ENCODE peak calls at places on chromosomes 12 and 14, in eight cellular contexts. U is LHCN-M2, P is Calu3, Z is posterior cingulate gyrus, I is GM04503, A is lung, F is T47D, W is NCI-H1930. C is an unnamed sample.

GRCh38 chr12:11652351-11653040 is 3.0 kb downstream of the ETV6 start:
- DNase-seq in I (no peak), U (peak), Z (no peak), F (no peak), W (no peak), A (no peak), P (peak), C (no peak)

GRCh38 chr12:110230655-110231054 is 50.4 kb upstream of the ATP2A2 start:
- DNase-seq in F (no peak), A (no peak), Z (no peak), I (no peak), U (no peak), W (no peak), P (no peak), C (no peak)

GRCh38 chr14:70638416-70638815 is 3.3 kb upstream of the TTC9 start:
- DNase-seq in Z (no peak), U (no peak), F (peak), W (no peak), A (no peak), P (no peak), I (no peak), C (no peak)

GRCh38 chr12:19772776-19773175 is 333.5 kb downstream of the AEBP2 start:
- DNase-seq in U (no peak), A (no peak), W (no peak), F (no peak), I (no peak), P (no peak), Z (no peak), C (no peak)

GRCh38 chr14:80585506-80585835 is 356.1 kb downstream of the CEP128 start:
- DNase-seq in Z (no peak), P (no peak), W (no peak), F (no peak), A (no peak), I (no peak), U (no peak), C (no peak)

GRCh38 chr14:45891417-45892080 is 638.5 kb upstream of the MIS18BP1 start:
- DNase-seq in A (no peak), I (no peak), Z (no peak), P (peak), F (peak), U (no peak), W (peak), C (no peak)

GRCh38 chr12:92041742-92042141 is 103.9 kb downstream of the BTG1 start:
- DNase-seq in P (no peak), U (no peak), Z (no peak), I (no peak), W (no peak), A (no peak), F (no peak), C (no peak)

GRCh38 chr12:121805171-121805687 is 1.4 kb downstream of the SETD1B start:
- DNase-seq in W (no peak), Z (no peak), F (peak), U (no peak), A (no peak), I (no peak), P (no peak), C (no peak)

GRCh38 chr12:131407221-131408035 is 303.5 kb upstream of the SFSWAP start:
- DNase-seq in I (no peak), A (no peak), U (no peak), F (no peak), W (no peak), Z (peak), P (no peak), C (no peak)

GRCh38 chr12:20624718-20625117 is 70.4 kb upstream of the SLCO1C1 start:
- DNase-seq in Z (no peak), W (no peak), F (peak), P (peak), I (no peak), U (peak), A (no peak), C (no peak)

GRCh38 chr12:27549801-27550652 is 26.0 kb downstream of the PPFIBP1 start:
- DNase-seq in U (peak), Z (no peak), I (peak), F (peak), P (peak), W (no peak), A (peak), C (peak)

GRCh38 chr14:102922490-102923200 is at the start of gene AMN:
- DNase-seq in I (no peak), U (no peak), A (no peak), W (no peak), Z (no peak), P (peak), F (no peak), C (no peak)

GRCh38 chr12:66453837-66454236 is 151.5 kb downstream of the HELB start:
- DNase-seq in Z (no peak), F (no peak), W (no peak), U (no peak), A (no peak), P (no peak), I (no peak), C (no peak)

GRCh38 chr12:94793191-94793595 is 142.8 kb upstream of the TMCC3 start:
- DNase-seq in I (no peak), A (no peak), P (no peak), W (no peak), U (no peak), F (no peak), Z (no peak), C (no peak)

GRCh38 chr14:68691031-68691864 is 101.6 kb downstream of the ZFP36L1 start:
- DNase-seq in U (no peak), I (no peak), Z (peak), W (no peak), A (no peak), F (no peak), P (no peak), C (no peak)

GRCh38 chr12:5402009-5402408 is 29.9 kb upstream of the NTF3 start:
- DNase-seq in P (no peak), Z (no peak), U (no peak), I (no peak), F (no peak), W (no peak), A (no peak), C (no peak)

GRCh38 chr12:54977155-54977554 is 7.4 kb downstream of the TESPA1 start:
- DNase-seq in F (no peak), P (no peak), W (no peak), Z (no peak), A (no peak), U (peak), I (peak), C (no peak)

GRCh38 chr14:96497087-96497486 is 5.1 kb upstream of the PAPOLA start:
- DNase-seq in Z (no peak), U (no peak), W (no peak), A (no peak), P (no peak), F (no peak), I (no peak), C (no peak)

GRCh38 chr14:89702151-89702936 is 252.2 kb downstream of the EFCAB11 start:
- DNase-seq in Z (no peak), W (no peak), F (no peak), P (no peak), I (peak), A (no peak), U (peak), C (peak)

GRCh38 chr12:6827437-6827894 is 741 bp upstream of the P3H3 start:
- DNase-seq in P (peak), W (peak), I (no peak), U (peak), Z (peak), F (peak), A (peak), C (peak)

GRCh38 chr12:109734219-109735000 is 20.8 kb downstream of the FAM222A start:
- DNase-seq in W (no peak), U (peak), P (no peak), Z (peak), F (no peak), A (no peak), I (no peak), C (no peak)

GRCh38 chr14:102933618-102934231 is 11.3 kb downstream of the AMN start:
- DNase-seq in U (no peak), A (no peak), W (no peak), Z (no peak), F (no peak), I (no peak), P (no peak), C (no peak)

GRCh38 chr14:97413991-97414717 is 617.0 kb downstream of the VRK1 start:
- DNase-seq in F (no peak), Z (no peak), A (no peak), U (no peak), W (no peak), I (no peak), P (no peak), C (no peak)

C was measured in AG09319.